ENCODE peak calls at places on chromosomes 5 and 9, in six cellular contexts. S is GM12864; G is CD8-positive, alpha-beta T cell; I is Jurkat, Clone E6-1; X is BJ; U is fibroblast of lung. P is an unnamed sample.

GRCh38 chr9:23117621-23118020 is 671.0 kb downstream of the DMRTA1 start:
- DNase-seq in S (no peak), G (no peak), I (no peak), X (no peak), U (peak), P (peak)

GRCh38 chr5:179880066-179880650 is 21.5 kb upstream of the MRNIP start:
- DNase-seq in S (no peak), G (no peak), I (no peak), X (no peak), U (no peak), P (no peak)

GRCh38 chr9:34991833-34992375 is 2.4 kb downstream of the DNAJB5 start:
- DNase-seq in S (no peak), G (peak), I (no peak), X (no peak), U (no peak), P (no peak)

GRCh38 chr5:13624283-13625074 is 320.0 kb downstream of the DNAH5 start:
- DNase-seq in S (no peak), G (no peak), I (no peak), X (no peak), U (no peak), P (no peak)

GRCh38 chr9:112605963-112606699 is 111.8 kb downstream of the INIP start:
- DNase-seq in S (no peak), G (no peak), I (no peak), X (no peak), U (no peak), P (no peak)

GRCh38 chr9:115672477-115673316 is 480.9 kb upstream of the PAPPA start:
- DNase-seq in S (no peak), G (no peak), I (no peak), X (peak), U (peak), P (peak)

GRCh38 chr5:75856056-75856455 is 138.8 kb upstream of the POC5 start:
- DNase-seq in S (no peak), G (no peak), I (no peak), X (no peak), U (peak), P (no peak)

GRCh38 chr5:146561711-146562110 is 45.7 kb upstream of the GPR151 start:
- DNase-seq in S (no peak), G (no peak), I (no peak), X (peak), U (no peak), P (no peak)

GRCh38 chr5:174542466-174542865 is 181.9 kb upstream of the MSX2 start:
- DNase-seq in S (no peak), G (no peak), I (no peak), X (no peak), U (no peak), P (no peak)

GRCh38 chr5:343461-344401 is 22.2 kb downstream of the AHRR start:
- DNase-seq in S (no peak), G (peak), I (no peak), X (no peak), U (peak), P (no peak)
- H3K4me3 ChIP-seq in S (peak), G (peak), I (no peak), X (peak), U (no peak), P (peak)

DNA sequence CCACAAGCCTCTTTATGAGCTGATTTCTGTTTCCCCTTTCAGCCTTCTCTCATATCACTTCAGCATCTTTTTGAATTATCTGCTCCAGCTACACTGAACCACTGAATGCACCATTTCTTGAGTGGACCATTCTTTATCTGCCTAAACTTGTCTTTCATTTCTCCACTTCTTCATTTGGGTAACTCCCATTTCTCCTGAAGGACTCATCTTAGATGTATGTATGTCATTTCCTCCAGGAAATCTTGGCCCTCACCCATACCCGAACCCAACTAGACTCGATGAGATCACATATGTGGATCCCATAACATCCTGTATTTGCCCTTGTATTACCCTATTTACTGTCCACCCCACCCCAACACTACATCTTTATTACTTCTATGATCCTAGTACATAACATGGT is 249.8 kb downstream of the KIF4B start:
- DNase-seq in S (no peak), G (no peak), I (no peak), X (no peak), U (no peak), P (no peak)
- H3K4me3 ChIP-seq in S (no peak), G (no peak), I (no peak), X (no peak), U (no peak), P (no peak)

DNA sequence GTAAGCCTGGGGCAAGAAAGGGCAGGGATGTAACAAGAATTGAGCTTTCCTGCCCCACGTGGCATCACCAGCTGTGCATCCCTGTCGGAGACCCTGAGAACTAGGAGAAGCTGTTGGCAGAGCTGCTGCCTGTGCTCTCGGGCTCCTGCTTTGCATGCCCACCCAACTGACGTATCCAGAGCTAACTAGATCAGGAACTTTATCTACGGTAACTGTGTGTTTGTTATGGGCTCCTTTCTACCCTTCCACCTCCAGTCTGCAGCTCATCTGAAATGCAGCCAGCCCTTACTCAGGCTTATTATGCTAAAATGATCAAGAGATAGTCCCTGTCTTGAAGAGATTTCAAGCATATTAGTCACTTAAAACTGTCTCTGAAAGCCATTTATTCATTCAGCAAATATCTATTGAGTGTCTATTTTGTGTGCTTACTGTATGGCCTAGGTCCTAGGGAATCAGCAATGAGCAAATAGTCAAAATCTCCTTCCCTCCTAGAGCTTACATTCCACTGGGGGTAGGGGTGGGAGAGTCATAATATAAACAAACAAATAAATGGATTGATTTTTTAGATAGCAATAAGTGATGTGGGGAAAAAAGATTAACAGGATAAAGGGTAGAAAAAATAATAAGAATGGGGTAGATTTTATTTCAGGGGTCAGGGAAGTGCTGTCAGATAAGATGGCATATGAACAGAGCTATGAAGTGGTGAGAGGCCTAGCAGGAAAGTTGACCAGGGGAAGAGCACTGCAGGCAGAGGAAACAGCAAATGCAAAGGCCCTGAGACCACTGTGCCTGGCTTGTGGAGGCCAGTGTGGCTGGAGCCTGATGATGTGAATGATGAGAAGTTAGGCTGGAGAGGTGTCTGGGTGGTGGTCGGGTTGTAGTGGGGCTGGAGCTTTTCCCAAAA is 118.2 kb downstream of the GALNT10 start:
- DNase-seq in S (no peak), G (no peak), I (no peak), X (peak), U (peak), P (no peak)
- H3K4me3 ChIP-seq in S (no peak), G (no peak), I (no peak), X (no peak), U (no peak), P (no peak)

GRCh38 chr5:139904566-139905400 is 109.2 kb downstream of the PSD2 start:
- DNase-seq in S (no peak), G (no peak), I (no peak), X (no peak), U (no peak), P (no peak)
- H3K4me3 ChIP-seq in S (no peak), G (peak), I (no peak), X (no peak), U (no peak), P (no peak)

P was measured in AG04450.